ENCODE peak calls at places on chromosomes 7 and 10, in five cellular contexts. I, Q, T, Y and G are unnamed samples.

GRCh38 chr7:121395494-121395960 is 581 bp downstream of the FAM3C start:
- DNase-seq in I (no peak), Q (peak), T (peak), Y (peak), G (peak)

GRCh38 chr7:135248546-135248945 is 14.9 kb downstream of the STRA8 start:
- DNase-seq in I (no peak), Q (no peak), T (no peak), Y (no peak), G (no peak)

GRCh38 chr10:48542471-48543210 is 62.2 kb downstream of the ARHGAP22 start:
- DNase-seq in I (no peak), Q (no peak), T (no peak), Y (no peak), G (no peak)

GRCh38 chr10:66162560-66163143 is 763.2 kb upstream of the LRRTM3 start:
- DNase-seq in I (no peak), Q (no peak), T (no peak), Y (no peak), G (no peak)

GRCh38 chr7:158299607-158300006 is 288.0 kb downstream of the PTPRN2 start:
- DNase-seq in I (no peak), Q (no peak), T (no peak), Y (no peak), G (no peak)

GRCh38 chr7:100486753-100487446 is 3.2 kb downstream of the NYAP1 start:
- DNase-seq in I (no peak), Q (no peak), T (peak), Y (peak), G (no peak)

GRCh38 chr7:150451097-150451793 is 815 bp downstream of the GIMAP8 start:
- DNase-seq in I (no peak), Q (no peak), T (no peak), Y (no peak), G (no peak)

GRCh38 chr10:124228017-124228379 is 134.6 kb upstream of the CHST15 start:
- DNase-seq in I (no peak), Q (no peak), T (no peak), Y (no peak), G (no peak)

GRCh38 chr10:118674226-118674919 is 78.9 kb upstream of the PRLHR start:
- DNase-seq in I (no peak), Q (no peak), T (no peak), Y (no peak), G (no peak)

GRCh38 chr7:146874722-146875121 is 758.1 kb downstream of the CNTNAP2 start:
- DNase-seq in I (no peak), Q (no peak), T (no peak), Y (no peak), G (no peak)

GRCh38 chr10:77164616-77165311 is 472.8 kb downstream of the KCNMA1 start:
- DNase-seq in I (no peak), Q (no peak), T (no peak), Y (peak), G (no peak)

GRCh38 chr10:6228010-6228511 is 25.3 kb downstream of the PFKFB3 start:
- DNase-seq in I (no peak), Q (no peak), T (peak), Y (no peak), G (no peak)

GRCh38 chr7:38463277-38464224 is 167.6 kb downstream of the AMPH start:
- DNase-seq in I (peak), Q (no peak), T (no peak), Y (peak), G (peak)

GRCh38 chr7:21782996-21783395 is 162.7 kb downstream of the CDCA7L start:
- DNase-seq in I (no peak), Q (no peak), T (no peak), Y (no peak), G (no peak)

GRCh38 chr10:89458289-89458688 is 43.9 kb downstream of the IFIT5 start:
- DNase-seq in I (peak), Q (no peak), T (no peak), Y (peak), G (no peak)

GRCh38 chr10:22251751-22252285 is 34.0 kb upstream of the EBLN1 start:
- DNase-seq in I (no peak), Q (no peak), T (peak), Y (peak), G (no peak)

GRCh38 chr10:10794056-10794455 is 223.6 kb upstream of the CELF2 start:
- DNase-seq in I (no peak), Q (no peak), T (no peak), Y (no peak), G (no peak)

GRCh38 chr10:124005091-124005490 is 88.3 kb downstream of the CHST15 start:
- DNase-seq in I (no peak), Q (no peak), T (no peak), Y (no peak), G (no peak)

GRCh38 chr7:2181077-2181854 is 51.5 kb downstream of the MAD1L1 start:
- DNase-seq in I (no peak), Q (no peak), T (no peak), Y (no peak), G (no peak)

GRCh38 chr7:7662527-7662926 is 22.0 kb downstream of the UMAD1 start:
- DNase-seq in I (no peak), Q (no peak), T (peak), Y (peak), G (no peak)

GRCh38 chr10:100148353-100149211 is 37.2 kb downstream of the ERLIN1 start:
- DNase-seq in I (peak), Q (no peak), T (no peak), Y (peak), G (peak)

GRCh38 chr10:12993595-12993994 is 7.9 kb downstream of the CCDC3 start:
- DNase-seq in I (no peak), Q (no peak), T (no peak), Y (no peak), G (no peak)

GRCh38 chr10:47256753-47257336 is 43.2 kb upstream of the GDF10 start:
- DNase-seq in I (no peak), Q (no peak), T (peak), Y (no peak), G (no peak)

GRCh38 chr7:75958802-75959543 is 35.4 kb downstream of the TMEM120A start:
- DNase-seq in I (no peak), Q (no peak), T (no peak), Y (peak), G (no peak)

GRCh38 chr7:114269714-114270113 is 144.9 kb upstream of the FOXP2 start:
- DNase-seq in I (no peak), Q (no peak), T (no peak), Y (no peak), G (no peak)

GRCh38 chr10:15053061-15053460 is 9.3 kb downstream of the OLAH start:
- DNase-seq in I (no peak), Q (no peak), T (no peak), Y (no peak), G (no peak)